ENCODE peak calls at places on chromosomes 12 and 14, in five cellular contexts. One of them, this sample, is unnamed.

GRCh38 chr14:100417466-100417865 is 94.3 kb downstream of the SLC25A47 start:
- DNase-seq in H1: peak; percentile 58
- DNase-seq in HEK293T: peak; percentile 58
- DNase-seq in HCT116: peak; percentile 63
- DNase-seq in WTC11: peak; percentile 79
- DNase-seq in this sample: peak; percentile 55

GRCh38 chr12:54304187-54304810 is 3.5 kb upstream of the NFE2 start:
- DNase-seq in H1: no peak
- DNase-seq in HEK293T: no peak
- DNase-seq in HCT116: no peak
- DNase-seq in WTC11: peak; percentile 46
- DNase-seq in this sample: peak; percentile 85

GRCh38 chr14:101250336-101250947 is 310.9 kb upstream of the DIO3 start:
- DNase-seq in H1: no peak
- DNase-seq in HEK293T: no peak
- DNase-seq in HCT116: no peak
- DNase-seq in WTC11: no peak
- DNase-seq in this sample: no peak

GRCh38 chr14:98444077-98444476 is 827.9 kb downstream of the BCL11B start:
- DNase-seq in H1: no peak
- DNase-seq in HEK293T: no peak
- DNase-seq in HCT116: no peak
- DNase-seq in WTC11: no peak
- DNase-seq in this sample: no peak

GRCh38 chr12:55997535-55997859 is 421 bp downstream of the SUOX start:
- DNase-seq in H1: no peak
- DNase-seq in HEK293T: no peak
- DNase-seq in HCT116: no peak
- DNase-seq in WTC11: no peak
- DNase-seq in this sample: no peak

GRCh38 chr12:13443028-13443427 is 246.5 kb downstream of the EMP1 start:
- DNase-seq in H1: no peak
- DNase-seq in HEK293T: no peak
- DNase-seq in HCT116: no peak
- DNase-seq in WTC11: no peak
- DNase-seq in this sample: no peak

GRCh38 chr12:95248604-95249355 is 31.2 kb downstream of the VEZT start:
- DNase-seq in H1: no peak
- DNase-seq in HEK293T: peak; percentile 11
- DNase-seq in HCT116: no peak
- DNase-seq in WTC11: no peak
- DNase-seq in this sample: no peak

GRCh38 chr12:51884676-51885229 is 3.1 kb upstream of the ANKRD33 start:
- DNase-seq in H1: no peak
- DNase-seq in HEK293T: no peak
- DNase-seq in HCT116: peak; percentile 31
- DNase-seq in WTC11: no peak
- DNase-seq in this sample: peak; percentile 80

GRCh38 chr12:104669057-104669770 is 212.5 kb downstream of the CHST11 start:
- DNase-seq in H1: no peak
- DNase-seq in HEK293T: peak; percentile 30
- DNase-seq in HCT116: no peak
- DNase-seq in WTC11: no peak
- DNase-seq in this sample: no peak

GRCh38 chr12:45234134-45234865 is 18.4 kb downstream of the ANO6 start:
- DNase-seq in H1: no peak
- DNase-seq in HEK293T: peak; percentile 26
- DNase-seq in HCT116: peak; percentile 88
- DNase-seq in WTC11: no peak
- DNase-seq in this sample: peak; percentile 92

GRCh38 chr12:88325076-88325827 is 183.1 kb downstream of the TMTC3 start:
- DNase-seq in H1: no peak
- DNase-seq in HEK293T: no peak
- DNase-seq in HCT116: no peak
- DNase-seq in WTC11: no peak
- DNase-seq in this sample: no peak

GRCh38 chr12:57260366-57260765 is 9.4 kb upstream of the STAC3 start:
- DNase-seq in H1: no peak
- DNase-seq in HEK293T: no peak
- DNase-seq in HCT116: no peak
- DNase-seq in WTC11: no peak
- DNase-seq in this sample: no peak

GRCh38 chr12:27424631-27425230 is 21.8 kb upstream of the SMCO2 start:
- DNase-seq in H1: no peak
- DNase-seq in HEK293T: peak; percentile 35
- DNase-seq in HCT116: peak; percentile 49
- DNase-seq in WTC11: no peak
- DNase-seq in this sample: peak; percentile 45

GRCh38 chr12:116380066-116380465 is 102.6 kb upstream of the MED13L start:
- DNase-seq in H1: no peak
- DNase-seq in HEK293T: no peak
- DNase-seq in HCT116: no peak
- DNase-seq in WTC11: no peak
- DNase-seq in this sample: no peak

GRCh38 chr12:27260746-27261145 is 16.7 kb downstream of the STK38L start:
- DNase-seq in H1: no peak
- DNase-seq in HEK293T: no peak
- DNase-seq in HCT116: no peak
- DNase-seq in WTC11: no peak
- DNase-seq in this sample: no peak

GRCh38 chr12:75489613-75490210 is 9.2 kb downstream of the GLIPR1 start:
- DNase-seq in H1: no peak
- DNase-seq in HEK293T: no peak
- DNase-seq in HCT116: peak; percentile 62
- DNase-seq in WTC11: no peak
- DNase-seq in this sample: no peak

GRCh38 chr14:94451826-94452225 is 774 bp downstream of the SERPINA11 start:
- DNase-seq in H1: no peak
- DNase-seq in HEK293T: no peak
- DNase-seq in HCT116: no peak
- DNase-seq in WTC11: no peak
- DNase-seq in this sample: no peak

GRCh38 chr12:3611853-3612703 is 121.1 kb downstream of the PRMT8 start:
- DNase-seq in H1: no peak
- DNase-seq in HEK293T: no peak
- DNase-seq in HCT116: no peak
- DNase-seq in WTC11: no peak
- DNase-seq in this sample: no peak
- TF ChIP-seq SP1 in H1: no peak
- TF ChIP-seq SP1 in HEK293T: no peak
- TF ChIP-seq SP1 in HCT116: no peak
- TF ChIP-seq SP1 in WTC11: no peak
- TF ChIP-seq SP1 in this sample: no peak

DNA sequence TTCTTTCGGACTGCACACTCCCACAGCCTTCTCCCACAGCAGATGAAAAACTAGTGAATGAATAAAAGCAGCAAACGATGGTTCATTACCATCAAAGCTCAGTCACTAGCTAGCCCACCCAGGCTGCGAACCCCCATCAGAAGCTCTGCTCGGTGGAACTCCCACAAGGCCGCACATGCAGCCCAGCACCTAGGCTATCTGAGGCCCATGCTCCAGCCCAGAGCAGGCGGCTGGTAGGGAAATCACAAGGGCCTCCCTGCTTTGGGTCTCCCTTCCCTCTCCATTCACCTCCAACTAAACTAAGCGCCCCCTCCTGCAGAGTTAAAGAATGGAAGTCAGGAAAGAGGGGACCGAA is 69.1 kb downstream of the ITPK1 start:
- DNase-seq in H1: no peak
- DNase-seq in HEK293T: no peak
- DNase-seq in HCT116: no peak
- DNase-seq in WTC11: no peak
- DNase-seq in this sample: no peak
- TF ChIP-seq SP1 in H1: no peak
- TF ChIP-seq SP1 in HEK293T: no peak
- TF ChIP-seq SP1 in HCT116: no peak
- TF ChIP-seq SP1 in WTC11: no peak
- TF ChIP-seq SP1 in this sample: no peak

GRCh38 chr12:105843989-105844768 is 294.6 kb downstream of the NUAK1 start:
- DNase-seq in H1: no peak
- DNase-seq in HEK293T: no peak
- DNase-seq in HCT116: no peak
- DNase-seq in WTC11: no peak
- DNase-seq in this sample: no peak
- TF ChIP-seq SP1 in H1: no peak
- TF ChIP-seq SP1 in HEK293T: no peak
- TF ChIP-seq SP1 in HCT116: no peak
- TF ChIP-seq SP1 in WTC11: no peak
- TF ChIP-seq SP1 in this sample: no peak

DNA sequence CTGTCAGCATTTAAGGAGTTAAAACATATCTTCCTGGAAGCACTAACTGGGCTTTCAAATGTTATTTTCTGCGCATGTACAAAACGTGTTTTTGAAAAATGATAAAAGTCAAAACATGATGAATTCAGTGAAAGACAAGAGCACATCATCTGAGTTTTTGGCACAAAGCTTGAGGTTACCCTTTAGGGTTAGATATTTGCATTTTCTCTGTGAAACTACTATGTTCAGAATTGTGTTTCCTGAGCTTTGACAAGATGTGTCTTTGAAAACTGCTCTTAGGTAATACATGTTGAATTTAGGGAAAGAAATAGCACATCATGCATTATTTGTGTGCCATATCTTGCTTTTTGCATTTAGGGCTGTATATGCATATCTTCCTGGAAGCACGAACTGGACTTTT is 79.0 kb downstream of the ASCL4 start:
- DNase-seq in H1: no peak
- DNase-seq in HEK293T: no peak
- DNase-seq in HCT116: no peak
- DNase-seq in WTC11: no peak
- DNase-seq in this sample: no peak
- TF ChIP-seq SP1 in H1: no peak
- TF ChIP-seq SP1 in HEK293T: no peak
- TF ChIP-seq SP1 in HCT116: no peak
- TF ChIP-seq SP1 in WTC11: no peak
- TF ChIP-seq SP1 in this sample: no peak

This sample was measured in HepG2.